ENCODE peak calls at places on chromosomes 12 and 14, in six cellular contexts. One of them, this sample, is unnamed.

GRCh38 chr12:105343836-105344235 is 13.3 kb downstream of the C12orf75 start:
- DNase-seq in RWPE1: no peak
- DNase-seq in epithelial cell of esophagus: no peak
- DNase-seq in neural progenitor cell: no peak
- DNase-seq in CD8-positive, alpha-beta T cell: no peak
- DNase-seq in upper lobe of left lung: no peak
- DNase-seq in this sample: no peak

GRCh38 chr12:98561846-98562245 is 31.6 kb upstream of the SLC25A3 start:
- DNase-seq in neural progenitor cell: no peak
- DNase-seq in CD8-positive, alpha-beta T cell: no peak
- DNase-seq in epithelial cell of esophagus: no peak
- DNase-seq in upper lobe of left lung: no peak
- DNase-seq in RWPE1: no peak
- DNase-seq in this sample: no peak

GRCh38 chr14:30610719-30611388 is 11.3 kb upstream of the SCFD1 start:
- DNase-seq in CD8-positive, alpha-beta T cell: peak; percentile 27
- DNase-seq in upper lobe of left lung: peak; percentile 72
- DNase-seq in epithelial cell of esophagus: peak; percentile 83
- DNase-seq in RWPE1: peak; percentile 50
- DNase-seq in neural progenitor cell: no peak
- DNase-seq in this sample: no peak

GRCh38 chr12:124646385-124647230 is 79.2 kb upstream of the NCOR2 start:
- DNase-seq in RWPE1: no peak
- DNase-seq in CD8-positive, alpha-beta T cell: peak; percentile 35
- DNase-seq in neural progenitor cell: no peak
- DNase-seq in epithelial cell of esophagus: no peak
- DNase-seq in upper lobe of left lung: no peak
- DNase-seq in this sample: no peak

GRCh38 chr14:85535916-85536834 is 6.2 kb downstream of the FLRT2 start:
- DNase-seq in epithelial cell of esophagus: peak; percentile 62
- DNase-seq in upper lobe of left lung: no peak
- DNase-seq in neural progenitor cell: peak; percentile 28
- DNase-seq in CD8-positive, alpha-beta T cell: no peak
- DNase-seq in RWPE1: peak; percentile 56
- DNase-seq in this sample: no peak

GRCh38 chr12:106974525-106974924 is 12.4 kb downstream of the MTERF2 start:
- DNase-seq in upper lobe of left lung: no peak
- DNase-seq in RWPE1: no peak
- DNase-seq in epithelial cell of esophagus: no peak
- DNase-seq in CD8-positive, alpha-beta T cell: no peak
- DNase-seq in neural progenitor cell: no peak
- DNase-seq in this sample: no peak

GRCh38 chr12:109356586-109356985 is 8.9 kb downstream of the MYO1H start:
- DNase-seq in neural progenitor cell: no peak
- DNase-seq in RWPE1: no peak
- DNase-seq in upper lobe of left lung: no peak
- DNase-seq in CD8-positive, alpha-beta T cell: no peak
- DNase-seq in epithelial cell of esophagus: no peak
- DNase-seq in this sample: no peak

GRCh38 chr12:28869197-28869596 is 279.9 kb upstream of the FAR2 start:
- DNase-seq in CD8-positive, alpha-beta T cell: no peak
- DNase-seq in epithelial cell of esophagus: peak; percentile 57
- DNase-seq in RWPE1: no peak
- DNase-seq in upper lobe of left lung: no peak
- DNase-seq in neural progenitor cell: no peak
- DNase-seq in this sample: no peak

GRCh38 chr12:108691995-108692808 is 39.1 kb downstream of the CORO1C start:
- DNase-seq in upper lobe of left lung: peak; percentile 86
- DNase-seq in CD8-positive, alpha-beta T cell: peak; percentile 24
- DNase-seq in neural progenitor cell: peak; percentile 26
- DNase-seq in epithelial cell of esophagus: no peak
- DNase-seq in RWPE1: no peak
- DNase-seq in this sample: no peak

GRCh38 chr12:108567974-108568652 is 5.7 kb downstream of the ISCU start:
- DNase-seq in epithelial cell of esophagus: no peak
- DNase-seq in CD8-positive, alpha-beta T cell: no peak
- DNase-seq in neural progenitor cell: no peak
- DNase-seq in RWPE1: no peak
- DNase-seq in upper lobe of left lung: no peak
- DNase-seq in this sample: no peak

GRCh38 chr12:121970901-121971300 is 50.8 kb upstream of the BCL7A start:
- DNase-seq in epithelial cell of esophagus: no peak
- DNase-seq in neural progenitor cell: no peak
- DNase-seq in CD8-positive, alpha-beta T cell: no peak
- DNase-seq in upper lobe of left lung: no peak
- DNase-seq in RWPE1: no peak
- DNase-seq in this sample: no peak

GRCh38 chr12:89117448-89118034 is 234.8 kb downstream of the DUSP6 start:
- DNase-seq in epithelial cell of esophagus: peak; percentile 84
- DNase-seq in upper lobe of left lung: peak; percentile 37
- DNase-seq in CD8-positive, alpha-beta T cell: no peak
- DNase-seq in neural progenitor cell: no peak
- DNase-seq in RWPE1: peak; percentile 62
- DNase-seq in this sample: no peak

GRCh38 chr12:96474206-96474605 is 15.2 kb upstream of the CFAP54 start:
- DNase-seq in epithelial cell of esophagus: no peak
- DNase-seq in upper lobe of left lung: no peak
- DNase-seq in RWPE1: no peak
- DNase-seq in neural progenitor cell: no peak
- DNase-seq in CD8-positive, alpha-beta T cell: no peak
- DNase-seq in this sample: no peak

GRCh38 chr14:89249296-89249565 is 167.8 kb downstream of the FOXN3 start:
- DNase-seq in CD8-positive, alpha-beta T cell: no peak
- DNase-seq in neural progenitor cell: no peak
- DNase-seq in epithelial cell of esophagus: peak; percentile 93
- DNase-seq in RWPE1: peak; percentile 79
- DNase-seq in upper lobe of left lung: no peak
- DNase-seq in this sample: no peak

GRCh38 chr12:107236824-107237467 is 143.6 kb upstream of the CRY1 start:
- DNase-seq in upper lobe of left lung: no peak
- DNase-seq in RWPE1: peak; percentile 62
- DNase-seq in epithelial cell of esophagus: peak; percentile 94
- DNase-seq in neural progenitor cell: no peak
- DNase-seq in CD8-positive, alpha-beta T cell: no peak
- DNase-seq in this sample: no peak

GRCh38 chr12:119929974-119930373 is 52.9 kb upstream of the CIT start:
- DNase-seq in RWPE1: no peak
- DNase-seq in CD8-positive, alpha-beta T cell: no peak
- DNase-seq in neural progenitor cell: no peak
- DNase-seq in upper lobe of left lung: no peak
- DNase-seq in epithelial cell of esophagus: no peak
- DNase-seq in this sample: no peak

GRCh38 chr14:46769292-46769691 is 117.7 kb upstream of the RPL10L start:
- DNase-seq in RWPE1: no peak
- DNase-seq in upper lobe of left lung: no peak
- DNase-seq in CD8-positive, alpha-beta T cell: no peak
- DNase-seq in neural progenitor cell: no peak
- DNase-seq in epithelial cell of esophagus: no peak
- DNase-seq in this sample: no peak

GRCh38 chr12:49538740-49539403 is at the start of gene KCNH3:
- DNase-seq in neural progenitor cell: peak; percentile 87
- DNase-seq in CD8-positive, alpha-beta T cell: peak; percentile 95
- DNase-seq in RWPE1: peak; percentile 79
- DNase-seq in epithelial cell of esophagus: peak; percentile 70
- DNase-seq in upper lobe of left lung: peak; percentile 84
- DNase-seq in this sample: no peak

GRCh38 chr12:49536526-49537195 is 2.2 kb upstream of the KCNH3 start:
- DNase-seq in CD8-positive, alpha-beta T cell: no peak
- DNase-seq in epithelial cell of esophagus: no peak
- DNase-seq in neural progenitor cell: no peak
- DNase-seq in upper lobe of left lung: no peak
- DNase-seq in RWPE1: no peak
- DNase-seq in this sample: no peak

GRCh38 chr12:49539406-49540228 is 787 bp downstream of the KCNH3 start:
- DNase-seq in upper lobe of left lung: no peak
- DNase-seq in RWPE1: no peak
- DNase-seq in neural progenitor cell: no peak
- DNase-seq in epithelial cell of esophagus: no peak
- DNase-seq in CD8-positive, alpha-beta T cell: no peak
- DNase-seq in this sample: no peak

GRCh38 chr12:49537231-49537708 is 1.6 kb upstream of the KCNH3 start:
- DNase-seq in CD8-positive, alpha-beta T cell: no peak
- DNase-seq in RWPE1: no peak
- DNase-seq in epithelial cell of esophagus: no peak
- DNase-seq in upper lobe of left lung: no peak
- DNase-seq in neural progenitor cell: no peak
- DNase-seq in this sample: no peak

GRCh38 chr12:49537709-49538601 is 875 bp upstream of the KCNH3 start:
- DNase-seq in CD8-positive, alpha-beta T cell: peak; percentile 32
- DNase-seq in RWPE1: no peak
- DNase-seq in upper lobe of left lung: no peak
- DNase-seq in epithelial cell of esophagus: peak; percentile 16
- DNase-seq in neural progenitor cell: peak; percentile 76
- DNase-seq in this sample: no peak
- TF ChIP-seq CTCF in CD8-positive, alpha-beta T cell: no peak
- TF ChIP-seq CTCF in RWPE1: no peak
- TF ChIP-seq CTCF in upper lobe of left lung: no peak
- TF ChIP-seq CTCF in epithelial cell of esophagus: no peak
- TF ChIP-seq CTCF in neural progenitor cell: peak; percentile 28
- TF ChIP-seq CTCF in this sample: no peak

DNA sequence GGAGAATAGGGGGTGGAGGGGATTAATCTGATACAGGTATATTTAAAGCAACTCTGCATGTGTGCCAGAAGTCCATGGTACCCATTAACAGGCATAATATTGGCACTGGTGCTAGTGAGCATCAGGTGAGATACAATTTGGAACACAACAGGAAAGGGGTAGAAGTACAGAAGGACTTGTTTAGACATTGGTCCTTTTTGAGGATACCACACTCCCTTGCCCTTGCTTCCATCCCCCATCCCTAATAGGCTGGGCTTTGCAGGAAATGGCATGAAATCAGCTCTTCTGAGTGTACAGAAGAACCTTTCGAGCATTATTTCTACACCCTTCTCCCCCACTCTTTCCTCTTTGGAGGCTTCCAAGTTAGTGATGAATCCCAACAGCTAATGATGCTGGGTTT is 16.4 kb downstream of the PCBP2 start:
- DNase-seq in RWPE1: no peak
- DNase-seq in epithelial cell of esophagus: no peak
- DNase-seq in upper lobe of left lung: no peak
- DNase-seq in CD8-positive, alpha-beta T cell: no peak
- DNase-seq in neural progenitor cell: no peak
- DNase-seq in this sample: no peak
- TF ChIP-seq CTCF in RWPE1: no peak
- TF ChIP-seq CTCF in epithelial cell of esophagus: no peak
- TF ChIP-seq CTCF in upper lobe of left lung: no peak
- TF ChIP-seq CTCF in CD8-positive, alpha-beta T cell: no peak
- TF ChIP-seq CTCF in neural progenitor cell: no peak
- TF ChIP-seq CTCF in this sample: no peak

GRCh38 chr12:62631531-62632520 is 165.2 kb downstream of the MON2 start:
- DNase-seq in RWPE1: peak; percentile 46
- DNase-seq in epithelial cell of esophagus: peak; percentile 49
- DNase-seq in CD8-positive, alpha-beta T cell: peak; percentile 31
- DNase-seq in upper lobe of left lung: peak; percentile 78
- DNase-seq in neural progenitor cell: peak; percentile 75
- DNase-seq in this sample: no peak
- TF ChIP-seq CTCF in RWPE1: peak; percentile 58
- TF ChIP-seq CTCF in epithelial cell of esophagus: peak; percentile 38
- TF ChIP-seq CTCF in CD8-positive, alpha-beta T cell: no peak
- TF ChIP-seq CTCF in upper lobe of left lung: peak; percentile 20
- TF ChIP-seq CTCF in neural progenitor cell: peak; percentile 48
- TF ChIP-seq CTCF in this sample: peak; percentile 34

GRCh38 chr12:50185975-50186663 is 18.9 kb upstream of the CERS5 start:
- DNase-seq in upper lobe of left lung: no peak
- DNase-seq in RWPE1: peak; percentile 53
- DNase-seq in CD8-positive, alpha-beta T cell: no peak
- DNase-seq in epithelial cell of esophagus: peak; percentile 74
- DNase-seq in neural progenitor cell: no peak
- DNase-seq in this sample: no peak
- TF ChIP-seq CTCF in upper lobe of left lung: no peak
- TF ChIP-seq CTCF in RWPE1: no peak
- TF ChIP-seq CTCF in CD8-positive, alpha-beta T cell: no peak
- TF ChIP-seq CTCF in epithelial cell of esophagus: no peak
- TF ChIP-seq CTCF in neural progenitor cell: no peak
- TF ChIP-seq CTCF in this sample: no peak

GRCh38 chr14:52146504-52146903 is 77.6 kb upstream of the NID2 start:
- DNase-seq in epithelial cell of esophagus: no peak
- DNase-seq in upper lobe of left lung: no peak
- DNase-seq in CD8-positive, alpha-beta T cell: no peak
- DNase-seq in neural progenitor cell: no peak
- DNase-seq in RWPE1: no peak
- DNase-seq in this sample: no peak
- TF ChIP-seq CTCF in epithelial cell of esophagus: no peak
- TF ChIP-seq CTCF in upper lobe of left lung: no peak
- TF ChIP-seq CTCF in CD8-positive, alpha-beta T cell: no peak
- TF ChIP-seq CTCF in neural progenitor cell: no peak
- TF ChIP-seq CTCF in RWPE1: no peak
- TF ChIP-seq CTCF in this sample: no peak

This sample was measured in type B pancreatic cell.